ENCODE peak calls at places on chromosomes 7 and 10, in six cellular contexts. One of them, this sample, is unnamed.

GRCh38 chr7:139777304-139777890 is 401 bp downstream of the HIPK2 start:
- DNase-seq in HepG2: no peak
- DNase-seq in spleen: peak; percentile 90
- DNase-seq in prostate gland: peak; percentile 24
- DNase-seq in HL-60: peak; percentile 20
- DNase-seq in transverse colon: peak; percentile 48
- DNase-seq in this sample: no peak

GRCh38 chr7:106239406-106239805 is 45.4 kb downstream of the NAMPT start:
- DNase-seq in spleen: no peak
- DNase-seq in prostate gland: peak; percentile 82
- DNase-seq in HepG2: no peak
- DNase-seq in HL-60: no peak
- DNase-seq in transverse colon: no peak
- DNase-seq in this sample: no peak

GRCh38 chr7:158672975-158673374 is 31.6 kb downstream of the NCAPG2 start:
- DNase-seq in HepG2: no peak
- DNase-seq in prostate gland: no peak
- DNase-seq in HL-60: peak; percentile 64
- DNase-seq in transverse colon: no peak
- DNase-seq in spleen: no peak
- DNase-seq in this sample: no peak

GRCh38 chr10:124600051-124600880 is 138.6 kb downstream of the LHPP start:
- DNase-seq in HepG2: no peak
- DNase-seq in prostate gland: no peak
- DNase-seq in transverse colon: no peak
- DNase-seq in spleen: peak; percentile 76
- DNase-seq in HL-60: no peak
- DNase-seq in this sample: no peak

GRCh38 chr7:29071203-29071804 is 75.0 kb downstream of the CPVL start:
- DNase-seq in HL-60: no peak
- DNase-seq in prostate gland: peak; percentile 44
- DNase-seq in transverse colon: no peak
- DNase-seq in HepG2: no peak
- DNase-seq in spleen: no peak
- DNase-seq in this sample: no peak

GRCh38 chr10:97185326-97186058 is at the start of gene SLIT1:
- DNase-seq in transverse colon: no peak
- DNase-seq in spleen: peak; percentile 72
- DNase-seq in HepG2: no peak
- DNase-seq in prostate gland: no peak
- DNase-seq in HL-60: no peak
- DNase-seq in this sample: no peak

GRCh38 chr7:5625938-5626337 is 155.5 kb downstream of the RNF216 start:
- DNase-seq in HL-60: no peak
- DNase-seq in transverse colon: no peak
- DNase-seq in HepG2: no peak
- DNase-seq in prostate gland: no peak
- DNase-seq in spleen: no peak
- DNase-seq in this sample: no peak

GRCh38 chr7:48040944-48041664 is 5.8 kb downstream of the C7orf57 start:
- DNase-seq in HL-60: no peak
- DNase-seq in prostate gland: no peak
- DNase-seq in spleen: no peak
- DNase-seq in HepG2: no peak
- DNase-seq in transverse colon: no peak
- DNase-seq in this sample: no peak

GRCh38 chr10:6746782-6747181 is 166.7 kb upstream of the PRKCQ start:
- DNase-seq in HepG2: no peak
- DNase-seq in prostate gland: no peak
- DNase-seq in spleen: no peak
- DNase-seq in transverse colon: no peak
- DNase-seq in HL-60: no peak
- DNase-seq in this sample: no peak

GRCh38 chr10:51501396-51501795 is 198.0 kb downstream of the CSTF2T start:
- DNase-seq in transverse colon: no peak
- DNase-seq in HL-60: no peak
- DNase-seq in spleen: no peak
- DNase-seq in prostate gland: no peak
- DNase-seq in HepG2: no peak
- DNase-seq in this sample: no peak

GRCh38 chr10:104040862-104041789 is 44.6 kb downstream of the COL17A1 start:
- DNase-seq in HepG2: no peak
- DNase-seq in HL-60: no peak
- DNase-seq in transverse colon: no peak
- DNase-seq in spleen: no peak
- DNase-seq in prostate gland: no peak
- DNase-seq in this sample: no peak

GRCh38 chr10:59680199-59680598 is 29.5 kb downstream of the SLC16A9 start:
- DNase-seq in transverse colon: no peak
- DNase-seq in HepG2: no peak
- DNase-seq in HL-60: no peak
- DNase-seq in spleen: no peak
- DNase-seq in prostate gland: no peak
- DNase-seq in this sample: no peak

GRCh38 chr7:73828107-73828803 is 2.5 kb upstream of the CLDN4 start:
- DNase-seq in prostate gland: peak; percentile 72
- DNase-seq in spleen: no peak
- DNase-seq in HepG2: peak; percentile 89
- DNase-seq in transverse colon: peak; percentile 86
- DNase-seq in HL-60: no peak
- DNase-seq in this sample: no peak

GRCh38 chr7:116438274-116438673 is 61.3 kb upstream of the CAV2 start:
- DNase-seq in HepG2: peak; percentile 4
- DNase-seq in HL-60: no peak
- DNase-seq in prostate gland: no peak
- DNase-seq in spleen: no peak
- DNase-seq in transverse colon: peak; percentile 34
- DNase-seq in this sample: no peak

GRCh38 chr10:104938031-104938430 is 296.9 kb downstream of the SORCS3 start:
- DNase-seq in transverse colon: no peak
- DNase-seq in HL-60: no peak
- DNase-seq in HepG2: no peak
- DNase-seq in spleen: no peak
- DNase-seq in prostate gland: no peak
- DNase-seq in this sample: no peak

GRCh38 chr10:88553116-88553752 is 29.9 kb downstream of the RNLS start:
- DNase-seq in spleen: no peak
- DNase-seq in prostate gland: peak; percentile 30
- DNase-seq in transverse colon: peak; percentile 41
- DNase-seq in HL-60: peak; percentile 70
- DNase-seq in HepG2: peak; percentile 21
- DNase-seq in this sample: no peak

GRCh38 chr10:29304259-29305030 is 15.6 kb downstream of the LYZL1 start:
- DNase-seq in HepG2: peak; percentile 68
- DNase-seq in spleen: no peak
- DNase-seq in prostate gland: peak; percentile 64
- DNase-seq in HL-60: peak; percentile 43
- DNase-seq in transverse colon: peak; percentile 41
- DNase-seq in this sample: no peak

GRCh38 chr7:43591551-43592180 is 8.8 kb downstream of the STK17A start:
- DNase-seq in transverse colon: no peak
- DNase-seq in spleen: no peak
- DNase-seq in prostate gland: no peak
- DNase-seq in HepG2: peak; percentile 31
- DNase-seq in HL-60: peak; percentile 68
- DNase-seq in this sample: no peak

GRCh38 chr7:107528461-107528860 is 35.3 kb downstream of the COG5 start:
- DNase-seq in prostate gland: no peak
- DNase-seq in HepG2: peak; percentile 20
- DNase-seq in HL-60: no peak
- DNase-seq in spleen: no peak
- DNase-seq in transverse colon: no peak
- DNase-seq in this sample: no peak

GRCh38 chr7:70040971-70041766 is 442.9 kb downstream of the AUTS2 start:
- DNase-seq in transverse colon: no peak
- DNase-seq in spleen: no peak
- DNase-seq in prostate gland: no peak
- DNase-seq in HepG2: no peak
- DNase-seq in HL-60: no peak
- DNase-seq in this sample: no peak

GRCh38 chr10:3018247-3018646 is 49.1 kb upstream of the PFKP start:
- DNase-seq in transverse colon: no peak
- DNase-seq in HepG2: no peak
- DNase-seq in spleen: no peak
- DNase-seq in prostate gland: no peak
- DNase-seq in HL-60: no peak
- DNase-seq in this sample: no peak

GRCh38 chr10:3023892-3024291 is 43.5 kb upstream of the PFKP start:
- DNase-seq in prostate gland: no peak
- DNase-seq in HepG2: no peak
- DNase-seq in transverse colon: no peak
- DNase-seq in spleen: no peak
- DNase-seq in HL-60: no peak
- DNase-seq in this sample: no peak

GRCh38 chr10:3020881-3021280 is 46.5 kb upstream of the PFKP start:
- DNase-seq in spleen: no peak
- DNase-seq in HL-60: no peak
- DNase-seq in prostate gland: no peak
- DNase-seq in transverse colon: no peak
- DNase-seq in HepG2: no peak
- DNase-seq in this sample: no peak

GRCh38 chr10:3025300-3025699 is 42.0 kb upstream of the PFKP start:
- DNase-seq in HepG2: no peak
- DNase-seq in prostate gland: no peak
- DNase-seq in spleen: no peak
- DNase-seq in transverse colon: no peak
- DNase-seq in HL-60: no peak
- DNase-seq in this sample: no peak

DNA sequence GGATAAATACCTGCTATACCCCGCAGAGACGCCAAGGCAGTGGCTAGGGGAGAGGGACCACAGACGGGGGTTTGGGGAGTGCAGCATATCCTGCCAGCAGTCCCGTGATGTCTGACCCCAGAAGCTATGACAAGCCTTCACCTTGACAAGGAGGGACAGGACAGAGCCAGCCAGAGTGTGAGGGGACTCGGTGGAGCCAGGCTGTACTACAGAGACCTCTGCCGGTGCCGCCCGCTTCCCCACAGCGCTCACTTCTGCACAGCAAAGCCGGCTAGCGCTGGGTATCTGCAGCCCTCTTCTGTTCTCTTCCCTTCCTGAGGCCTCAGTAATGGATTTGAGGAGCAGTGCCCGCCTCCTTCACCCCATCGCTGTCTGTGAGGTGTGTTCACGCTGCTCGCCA is 47.0 kb upstream of the PFKP start:
- DNase-seq in HL-60: no peak
- DNase-seq in prostate gland: no peak
- DNase-seq in spleen: no peak
- DNase-seq in HepG2: no peak
- DNase-seq in transverse colon: no peak
- DNase-seq in this sample: no peak
- TF ChIP-seq POLR2AphosphoS5 in HL-60: no peak
- TF ChIP-seq POLR2AphosphoS5 in prostate gland: no peak
- TF ChIP-seq POLR2AphosphoS5 in spleen: no peak
- TF ChIP-seq POLR2AphosphoS5 in HepG2: no peak
- TF ChIP-seq POLR2AphosphoS5 in transverse colon: no peak
- TF ChIP-seq POLR2AphosphoS5 in this sample: no peak

GRCh38 chr7:25726682-25727357 is 425.2 kb upstream of the NFE2L3 start:
- DNase-seq in HL-60: no peak
- DNase-seq in prostate gland: no peak
- DNase-seq in HepG2: no peak
- DNase-seq in spleen: no peak
- DNase-seq in transverse colon: no peak
- DNase-seq in this sample: no peak
- H3K27ac ChIP-seq in HL-60: no peak overlapping the region
- H3K27ac ChIP-seq in prostate gland: no peak overlapping the region
- H3K27ac ChIP-seq in HepG2: no peak overlapping the region
- H3K27ac ChIP-seq in spleen: no peak overlapping the region
- H3K27ac ChIP-seq in transverse colon: no peak overlapping the region
- H3K27ac ChIP-seq in this sample: no peak overlapping the region

DNA sequence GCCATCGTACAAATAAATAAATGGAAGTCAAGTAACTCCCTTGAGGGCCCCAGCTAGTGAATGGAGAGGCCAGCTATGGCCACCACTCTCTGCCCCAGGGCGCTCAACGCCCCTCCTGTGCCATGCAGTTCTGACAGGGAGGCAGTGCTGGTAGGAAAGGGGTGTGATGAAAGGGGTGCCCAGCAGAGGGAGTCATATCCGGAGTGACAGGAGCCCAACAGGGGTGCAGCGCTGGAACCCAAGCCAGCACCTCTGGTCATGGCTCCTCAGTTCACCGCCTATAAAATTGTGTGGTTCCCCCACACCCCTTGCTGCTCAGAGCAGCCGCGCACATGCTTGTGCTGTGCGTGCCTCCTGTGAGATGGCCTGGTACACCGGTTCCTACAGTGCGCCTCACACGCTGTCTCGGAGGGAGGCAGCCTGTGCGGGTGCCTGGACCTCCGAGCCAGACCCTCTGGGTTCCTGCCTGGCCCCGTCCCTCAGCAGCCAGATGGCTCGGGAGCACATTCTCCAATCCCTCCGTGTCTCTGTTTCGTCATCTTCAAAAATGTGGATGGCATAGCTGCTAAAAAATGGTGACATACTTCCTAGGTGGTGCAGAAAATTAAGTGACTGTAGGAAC is 125.6 kb downstream of the EGFR start:
- DNase-seq in transverse colon: no peak
- DNase-seq in HL-60: no peak
- DNase-seq in spleen: peak; percentile 52
- DNase-seq in prostate gland: no peak
- DNase-seq in HepG2: no peak
- DNase-seq in this sample: no peak
- TF ChIP-seq CTCF in transverse colon: no peak
- TF ChIP-seq CTCF in HL-60: no peak
- TF ChIP-seq CTCF in spleen: no peak
- TF ChIP-seq CTCF in prostate gland: no peak
- TF ChIP-seq CTCF in HepG2: peak; percentile 64
- TF ChIP-seq CTCF in this sample: no peak

GRCh38 chr10:131983780-131984179 is 2.1 kb upstream of the BNIP3 start:
- DNase-seq in transverse colon: no peak
- DNase-seq in HepG2: peak; percentile 63
- DNase-seq in prostate gland: no peak
- DNase-seq in spleen: peak; percentile 10
- DNase-seq in HL-60: no peak
- DNase-seq in this sample: no peak
- TF ChIP-seq POLR2AphosphoS5 in transverse colon: no peak
- TF ChIP-seq POLR2AphosphoS5 in HepG2: no peak
- TF ChIP-seq POLR2AphosphoS5 in prostate gland: peak; percentile 50
- TF ChIP-seq POLR2AphosphoS5 in spleen: no peak
- TF ChIP-seq POLR2AphosphoS5 in HL-60: no peak
- TF ChIP-seq POLR2AphosphoS5 in this sample: no peak

This sample was measured in suprapubic skin.